ENCODE peak calls at places on chromosomes 4 and X, in four cellular contexts. T is HL-60, W is fibroblast of lung, I is GM12865. G is an unnamed sample.

GRCh38 chr4:54683616-54684346 is 26.0 kb downstream of the KIT start:
- DNase-seq in T (no peak), W (no peak), I (peak), G (peak)

GRCh38 chrX:43836435-43837184 is 45.6 kb downstream of the MAOB start:
- DNase-seq in T (no peak), W (peak), I (peak), G (peak)

GRCh38 chr4:11801466-11802446 is 373.1 kb upstream of the HS3ST1 start:
- DNase-seq in T (no peak), W (no peak), I (no peak), G (no peak)

GRCh38 chrX:130975947-130976346 is 72.9 kb upstream of the ENOX2 start:
- DNase-seq in T (peak), W (peak), I (peak), G (peak)

GRCh38 chrX:47898024-47898423 is 61.3 kb downstream of the ZNF81 start:
- DNase-seq in T (no peak), W (no peak), I (no peak), G (no peak)

GRCh38 chr4:7985891-7986441 is 46.3 kb upstream of the AFAP1 start:
- DNase-seq in T (no peak), W (no peak), I (no peak), G (peak)

GRCh38 chrX:129449141-129449540 is 74.1 kb downstream of the SMARCA1 start:
- DNase-seq in T (no peak), W (no peak), I (peak), G (no peak)

GRCh38 chrX:46236411-46236810 is 308.8 kb downstream of the ZNF674 start:
- DNase-seq in T (no peak), W (no peak), I (no peak), G (no peak)

GRCh38 chrX:48626401-48627298 is 29.4 kb downstream of the WDR13 start:
- DNase-seq in T (no peak), W (no peak), I (no peak), G (no peak)

GRCh38 chrX:84170931-84171330 is 17.1 kb downstream of the RPS6KA6 start:
- DNase-seq in T (no peak), W (peak), I (no peak), G (no peak)

GRCh38 chrX:84168574-84168973 is 19.4 kb downstream of the RPS6KA6 start:
- DNase-seq in T (no peak), W (peak), I (no peak), G (no peak)

GRCh38 chrX:84162401-84162800 is 25.6 kb downstream of the RPS6KA6 start:
- DNase-seq in T (no peak), W (no peak), I (no peak), G (no peak)

GRCh38 chrX:84165716-84166115 is 22.3 kb downstream of the RPS6KA6 start:
- DNase-seq in T (no peak), W (no peak), I (no peak), G (no peak)

GRCh38 chrX:84168095-84168494 is 19.9 kb downstream of the RPS6KA6 start:
- DNase-seq in T (no peak), W (peak), I (no peak), G (no peak)
- H3K4me3 ChIP-seq in T (no peak), W (no peak), I (no peak), G (no peak)

GRCh38 chrX:123203772-123204171 is 19.7 kb downstream of the GRIA3 start:
- DNase-seq in T (no peak), W (no peak), I (no peak), G (no peak)
- TF ChIP-seq CTCF in T (no peak), W (no peak), I (no peak), G (no peak)

GRCh38 chr4:123599920-123600394 is 203.4 kb downstream of the SPRY1 start:
- DNase-seq in T (peak), W (peak), I (peak), G (peak)
- H3K4me3 ChIP-seq in T (no peak), W (no peak), I (no peak), G (no peak)

DNA sequence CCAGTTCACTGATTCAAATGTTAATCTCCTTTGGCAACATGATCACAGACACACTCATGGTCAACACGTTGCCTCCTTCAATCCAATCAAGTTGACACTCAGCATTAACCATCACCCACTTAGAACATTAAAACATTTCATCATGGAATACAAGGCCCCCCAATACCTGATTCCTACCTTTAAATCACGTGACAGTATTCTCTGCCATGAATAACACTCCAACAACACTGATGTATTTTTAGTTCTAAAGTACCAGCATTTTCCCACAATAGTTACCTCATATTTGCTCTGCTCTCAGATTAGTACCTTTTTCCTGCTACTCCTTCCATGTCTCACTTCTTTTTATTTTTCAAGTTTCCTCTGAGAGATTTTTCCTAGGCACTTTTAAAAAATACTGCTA is 19.6 kb downstream of the IL13RA2 start:
- DNase-seq in T (no peak), W (no peak), I (no peak), G (no peak)
- TF ChIP-seq CTCF in T (no peak), W (no peak), I (no peak), G (no peak)

GRCh38 chrX:12999422-12999821 is 24.5 kb downstream of the TMSB4X start:
- DNase-seq in T (no peak), W (peak), I (peak), G (no peak)
- H3K4me3 ChIP-seq in T (no peak), W (no peak), I (peak), G (no peak)

GRCh38 chrX:23919148-23919547 is 11.3 kb downstream of the CXorf58 start:
- DNase-seq in T (no peak), W (no peak), I (no peak), G (no peak)

DNA sequence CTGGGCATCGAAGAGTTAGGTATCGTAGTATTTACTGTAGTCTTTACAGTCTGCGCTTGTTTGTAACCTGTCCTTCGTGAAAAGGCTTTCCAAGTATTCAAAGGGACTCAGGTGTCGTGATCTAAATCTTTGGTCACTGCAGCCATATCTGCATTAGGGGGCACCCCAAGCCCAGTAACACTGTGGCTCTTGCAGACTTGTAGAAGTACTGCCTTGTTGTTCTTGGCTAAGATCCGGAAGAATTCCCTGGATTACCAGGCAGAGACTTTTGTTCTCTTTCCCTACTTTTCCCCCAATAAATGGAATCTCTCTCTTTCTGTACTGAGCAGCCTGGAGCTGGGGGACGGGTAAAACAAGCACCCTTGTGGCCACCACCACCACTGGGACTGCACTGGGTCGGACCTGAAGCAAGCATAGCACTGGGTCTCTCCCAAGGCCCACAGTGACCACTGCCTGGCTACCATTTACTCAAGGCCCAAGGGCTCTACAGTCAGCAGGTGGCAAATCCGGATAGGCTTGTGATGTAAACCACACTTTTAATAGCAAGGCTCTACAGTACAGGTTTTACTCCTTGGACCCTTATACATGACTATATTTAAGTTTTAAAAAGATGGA is 12.0 kb downstream of the CXorf58 start:
- DNase-seq in T (no peak), W (peak), I (no peak), G (peak)
- TF ChIP-seq CTCF in T (no peak), W (no peak), I (no peak), G (peak)

GRCh38 chr4:40303751-40304150 is 31.4 kb upstream of the CHRNA9 start:
- DNase-seq in T (no peak), W (no peak), I (no peak), G (no peak)

GRCh38 chr4:40307627-40308497 is 27.3 kb upstream of the CHRNA9 start:
- DNase-seq in T (peak), W (no peak), I (peak), G (no peak)

GRCh38 chr4:40306203-40306602 is 28.9 kb upstream of the CHRNA9 start:
- DNase-seq in T (no peak), W (no peak), I (no peak), G (no peak)

GRCh38 chr4:40306991-40307390 is 28.1 kb upstream of the CHRNA9 start:
- DNase-seq in T (no peak), W (no peak), I (no peak), G (no peak)

DNA sequence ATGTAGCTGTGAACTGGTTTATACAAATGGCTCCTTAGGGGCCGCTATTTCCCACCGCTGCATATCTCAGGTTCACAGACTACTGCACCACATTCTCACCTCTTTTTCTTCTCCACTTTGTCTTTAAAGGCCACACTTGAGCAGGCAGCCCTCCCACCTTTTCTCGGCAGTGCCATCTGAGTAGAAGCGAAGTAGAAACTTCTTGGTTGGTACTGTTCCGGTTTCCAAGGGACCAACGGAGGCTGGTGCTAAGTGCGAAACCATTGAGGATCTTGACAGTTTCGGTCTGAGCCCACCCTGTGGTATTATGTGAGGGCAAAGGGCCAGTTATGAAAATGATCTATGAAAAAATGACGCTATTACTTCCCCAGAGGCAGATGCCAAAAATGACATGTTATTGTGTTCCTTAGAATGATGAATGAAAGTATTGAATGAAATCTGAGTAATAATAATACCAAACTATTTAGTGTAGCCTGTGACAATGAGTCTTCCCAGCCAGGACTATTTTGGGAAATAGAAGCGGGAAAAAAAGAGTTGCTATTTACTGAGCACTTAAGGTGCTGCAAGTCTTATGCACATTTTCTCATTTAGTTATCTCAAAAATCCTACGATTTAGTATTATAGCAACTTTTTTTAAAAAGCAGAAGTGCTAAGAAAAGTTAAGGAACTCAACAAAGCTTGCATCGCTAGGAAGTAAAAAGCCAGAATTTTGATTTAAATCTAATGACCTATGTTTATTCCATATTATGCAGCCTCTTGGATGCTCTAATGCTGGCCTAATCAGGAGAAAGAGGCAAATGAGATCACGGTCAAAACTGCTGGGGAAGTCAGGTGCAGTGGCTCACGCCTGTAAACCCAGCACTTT is 29.6 kb upstream of the CHRNA9 start:
- DNase-seq in T (no peak), W (no peak), I (peak), G (no peak)
- H3K4me3 ChIP-seq in T (no peak), W (no peak), I (peak), G (no peak)

GRCh38 chr4:28001698-28002097 is 1141.1 kb downstream of the STIM2 start:
- DNase-seq in T (no peak), W (no peak), I (no peak), G (no peak)
- TF ChIP-seq CTCF in T (no peak), W (no peak), I (no peak), G (no peak)

GRCh38 chr4:74097161-74097560 is 1.8 kb downstream of the CXCL2 start:
- DNase-seq in T (no peak), W (no peak), I (no peak), G (peak)
- H3K4me3 ChIP-seq in T (no peak), W (no peak), I (no peak), G (peak)